ENCODE peak calls at places on chromosomes 2 and 18, in ten cellular contexts. One of them, this sample, is unnamed.
A peak's percentile ranks its signal among the peaks of the same experiment; 100 is the strongest.

GRCh38 chr2:5673148-5673860 is 18.9 kb upstream of the SOX11 start:
- DNase-seq in transverse colon: no peak
- DNase-seq in prostate gland: no peak
- DNase-seq in cardiac fibroblast: no peak
- DNase-seq in lower lobe of right lung: no peak
- DNase-seq in A549: no peak
- DNase-seq in PC-3: no peak
- DNase-seq in astrocyte of the spinal cord: no peak
- DNase-seq in tibial artery: no peak
- DNase-seq in sigmoid colon: no peak
- DNase-seq in this sample: no peak

GRCh38 chr2:120053891-120054290 is 41.0 kb downstream of the EPB41L5 start:
- DNase-seq in tibial artery: no peak
- DNase-seq in cardiac fibroblast: peak; percentile 56
- DNase-seq in lower lobe of right lung: no peak
- DNase-seq in astrocyte of the spinal cord: peak; percentile 13
- DNase-seq in prostate gland: no peak
- DNase-seq in sigmoid colon: no peak
- DNase-seq in A549: no peak
- DNase-seq in transverse colon: no peak
- DNase-seq in PC-3: peak; percentile 35
- DNase-seq in this sample: peak; percentile 82

GRCh38 chr2:2422621-2423020 is 91.5 kb upstream of the MYT1L start:
- DNase-seq in PC-3: no peak
- DNase-seq in prostate gland: no peak
- DNase-seq in astrocyte of the spinal cord: no peak
- DNase-seq in A549: no peak
- DNase-seq in sigmoid colon: no peak
- DNase-seq in lower lobe of right lung: no peak
- DNase-seq in cardiac fibroblast: no peak
- DNase-seq in tibial artery: no peak
- DNase-seq in transverse colon: no peak
- DNase-seq in this sample: no peak

GRCh38 chr2:120486946-120487345 is 141.0 kb downstream of the INHBB start:
- DNase-seq in astrocyte of the spinal cord: peak; percentile 19
- DNase-seq in transverse colon: no peak
- DNase-seq in lower lobe of right lung: peak; percentile 14
- DNase-seq in cardiac fibroblast: no peak
- DNase-seq in tibial artery: no peak
- DNase-seq in sigmoid colon: no peak
- DNase-seq in PC-3: peak; percentile 64
- DNase-seq in A549: no peak
- DNase-seq in prostate gland: no peak
- DNase-seq in this sample: peak; percentile 45

GRCh38 chr2:160388464-160389263 is 104.9 kb downstream of the RBMS1 start:
- DNase-seq in sigmoid colon: peak; percentile 77
- DNase-seq in A549: no peak
- DNase-seq in transverse colon: peak; percentile 32
- DNase-seq in cardiac fibroblast: peak; percentile 60
- DNase-seq in astrocyte of the spinal cord: no peak
- DNase-seq in prostate gland: no peak
- DNase-seq in lower lobe of right lung: peak; percentile 55
- DNase-seq in tibial artery: peak; percentile 67
- DNase-seq in PC-3: no peak
- DNase-seq in this sample: no peak

GRCh38 chr2:42044939-42045338 is 2.9 kb upstream of the PKDCC start:
- DNase-seq in lower lobe of right lung: no peak
- DNase-seq in cardiac fibroblast: no peak
- DNase-seq in astrocyte of the spinal cord: no peak
- DNase-seq in tibial artery: no peak
- DNase-seq in prostate gland: no peak
- DNase-seq in A549: no peak
- DNase-seq in PC-3: no peak
- DNase-seq in transverse colon: no peak
- DNase-seq in sigmoid colon: no peak
- DNase-seq in this sample: no peak

GRCh38 chr2:86584164-86584913 is 21.1 kb upstream of the CHMP3 start:
- DNase-seq in astrocyte of the spinal cord: no peak
- DNase-seq in prostate gland: no peak
- DNase-seq in A549: no peak
- DNase-seq in tibial artery: no peak
- DNase-seq in sigmoid colon: no peak
- DNase-seq in cardiac fibroblast: peak; percentile 75
- DNase-seq in PC-3: peak; percentile 14
- DNase-seq in transverse colon: no peak
- DNase-seq in lower lobe of right lung: no peak
- DNase-seq in this sample: peak; percentile 11

GRCh38 chr18:58013241-58014211 is 30.5 kb upstream of the NEDD4L start:
- DNase-seq in lower lobe of right lung: no peak
- DNase-seq in sigmoid colon: no peak
- DNase-seq in astrocyte of the spinal cord: no peak
- DNase-seq in prostate gland: no peak
- DNase-seq in tibial artery: no peak
- DNase-seq in A549: peak; percentile 62
- DNase-seq in PC-3: peak; percentile 93
- DNase-seq in cardiac fibroblast: peak; percentile 48
- DNase-seq in transverse colon: peak; percentile 23
- DNase-seq in this sample: peak; percentile 92

DNA sequence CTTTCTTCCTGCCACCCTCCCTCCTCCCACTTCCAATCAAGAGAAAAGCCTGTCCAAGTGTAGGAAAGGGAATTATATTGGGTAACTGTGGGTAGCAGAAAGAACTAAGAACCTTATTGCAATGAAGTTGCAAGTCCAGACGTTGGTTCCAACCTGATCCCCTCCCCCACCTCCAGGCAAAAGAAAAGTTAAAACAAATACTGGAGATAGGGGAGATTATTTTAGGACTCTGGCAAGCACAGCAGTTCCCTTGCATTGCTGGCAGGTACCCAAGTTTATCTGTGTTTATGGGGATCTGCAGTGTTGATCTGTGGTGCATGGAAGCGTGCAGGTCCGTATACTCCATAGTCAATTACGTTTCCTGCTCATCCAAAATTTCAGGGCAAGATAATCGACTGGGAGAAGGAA is 114.4 kb downstream of the PRKCE start:
- DNase-seq in prostate gland: peak; percentile 34
- DNase-seq in lower lobe of right lung: no peak
- DNase-seq in A549: no peak
- DNase-seq in sigmoid colon: no peak
- DNase-seq in PC-3: no peak
- DNase-seq in cardiac fibroblast: no peak
- DNase-seq in tibial artery: no peak
- DNase-seq in astrocyte of the spinal cord: no peak
- DNase-seq in transverse colon: peak; percentile 45
- DNase-seq in this sample: no peak
- H3K4me3 ChIP-seq in prostate gland: no peak overlapping the region
- H3K4me3 ChIP-seq in lower lobe of right lung: no peak overlapping the region
- H3K4me3 ChIP-seq in A549: no peak overlapping the region
- H3K4me3 ChIP-seq in sigmoid colon: no peak overlapping the region
- H3K4me3 ChIP-seq in PC-3: no peak overlapping the region
- H3K4me3 ChIP-seq in cardiac fibroblast: no peak overlapping the region
- H3K4me3 ChIP-seq in tibial artery: no peak overlapping the region
- H3K4me3 ChIP-seq in astrocyte of the spinal cord: no peak overlapping the region
- H3K4me3 ChIP-seq in transverse colon: no peak overlapping the region
- H3K4me3 ChIP-seq in this sample: no peak overlapping the region

GRCh38 chr2:102253140-102253752 is 58.1 kb upstream of the IL1RL1 start:
- DNase-seq in PC-3: no peak
- DNase-seq in prostate gland: no peak
- DNase-seq in A549: no peak
- DNase-seq in cardiac fibroblast: peak; percentile 50
- DNase-seq in astrocyte of the spinal cord: no peak
- DNase-seq in sigmoid colon: no peak
- DNase-seq in transverse colon: no peak
- DNase-seq in tibial artery: no peak
- DNase-seq in lower lobe of right lung: no peak
- DNase-seq in this sample: peak; percentile 57

GRCh38 chr2:102251042-102251848 is 60.1 kb upstream of the IL1RL1 start:
- DNase-seq in prostate gland: no peak
- DNase-seq in tibial artery: peak; percentile 35
- DNase-seq in A549: peak; percentile 43
- DNase-seq in astrocyte of the spinal cord: peak; percentile 44
- DNase-seq in PC-3: no peak
- DNase-seq in sigmoid colon: no peak
- DNase-seq in transverse colon: peak; percentile 73
- DNase-seq in lower lobe of right lung: peak; percentile 83
- DNase-seq in cardiac fibroblast: peak; percentile 60
- DNase-seq in this sample: peak; percentile 62

GRCh38 chr2:102256281-102256680 is 55.1 kb upstream of the IL1RL1 start:
- DNase-seq in PC-3: peak; percentile 6
- DNase-seq in cardiac fibroblast: peak; percentile 37
- DNase-seq in sigmoid colon: no peak
- DNase-seq in lower lobe of right lung: no peak
- DNase-seq in astrocyte of the spinal cord: peak; percentile 50
- DNase-seq in transverse colon: no peak
- DNase-seq in tibial artery: no peak
- DNase-seq in A549: no peak
- DNase-seq in prostate gland: no peak
- DNase-seq in this sample: no peak

GRCh38 chr2:102251849-102252203 is 59.5 kb upstream of the IL1RL1 start:
- DNase-seq in astrocyte of the spinal cord: no peak
- DNase-seq in cardiac fibroblast: no peak
- DNase-seq in sigmoid colon: no peak
- DNase-seq in A549: no peak
- DNase-seq in tibial artery: no peak
- DNase-seq in prostate gland: no peak
- DNase-seq in lower lobe of right lung: no peak
- DNase-seq in PC-3: no peak
- DNase-seq in transverse colon: no peak
- DNase-seq in this sample: no peak

GRCh38 chr2:102253753-102254150 is 57.6 kb upstream of the IL1RL1 start:
- DNase-seq in tibial artery: no peak
- DNase-seq in prostate gland: no peak
- DNase-seq in cardiac fibroblast: peak; percentile 59
- DNase-seq in A549: no peak
- DNase-seq in transverse colon: no peak
- DNase-seq in sigmoid colon: no peak
- DNase-seq in PC-3: peak; percentile 55
- DNase-seq in lower lobe of right lung: no peak
- DNase-seq in astrocyte of the spinal cord: peak; percentile 23
- DNase-seq in this sample: no peak
- TF ChIP-seq CTCF in tibial artery: no peak
- TF ChIP-seq CTCF in prostate gland: no peak
- TF ChIP-seq CTCF in cardiac fibroblast: peak; percentile 23
- TF ChIP-seq CTCF in A549: peak; percentile 45
- TF ChIP-seq CTCF in transverse colon: no peak
- TF ChIP-seq CTCF in sigmoid colon: no peak
- TF ChIP-seq CTCF in PC-3: peak; percentile 67
- TF ChIP-seq CTCF in lower lobe of right lung: no peak
- TF ChIP-seq CTCF in astrocyte of the spinal cord: peak; percentile 21
- TF ChIP-seq CTCF in this sample: no peak

GRCh38 chr2:204645018-204645775 is 99.9 kb downstream of the PARD3B start:
- DNase-seq in PC-3: peak; percentile 85
- DNase-seq in astrocyte of the spinal cord: peak; percentile 32
- DNase-seq in prostate gland: no peak
- DNase-seq in tibial artery: no peak
- DNase-seq in lower lobe of right lung: no peak
- DNase-seq in transverse colon: no peak
- DNase-seq in sigmoid colon: no peak
- DNase-seq in cardiac fibroblast: peak; percentile 66
- DNase-seq in A549: peak; percentile 36
- DNase-seq in this sample: peak; percentile 38

GRCh38 chr2:204638795-204639194 is 93.5 kb downstream of the PARD3B start:
- DNase-seq in astrocyte of the spinal cord: no peak
- DNase-seq in cardiac fibroblast: no peak
- DNase-seq in transverse colon: no peak
- DNase-seq in prostate gland: no peak
- DNase-seq in tibial artery: no peak
- DNase-seq in lower lobe of right lung: no peak
- DNase-seq in A549: no peak
- DNase-seq in sigmoid colon: no peak
- DNase-seq in PC-3: no peak
- DNase-seq in this sample: no peak

GRCh38 chr2:204643326-204643725 is 98.1 kb downstream of the PARD3B start:
- DNase-seq in sigmoid colon: no peak
- DNase-seq in tibial artery: no peak
- DNase-seq in transverse colon: no peak
- DNase-seq in prostate gland: no peak
- DNase-seq in astrocyte of the spinal cord: no peak
- DNase-seq in PC-3: peak; percentile 67
- DNase-seq in lower lobe of right lung: no peak
- DNase-seq in cardiac fibroblast: no peak
- DNase-seq in A549: no peak
- DNase-seq in this sample: peak; percentile 10
- H3K4me3 ChIP-seq in sigmoid colon: no peak overlapping the region
- H3K4me3 ChIP-seq in tibial artery: no peak overlapping the region
- H3K4me3 ChIP-seq in transverse colon: no peak overlapping the region
- H3K4me3 ChIP-seq in prostate gland: no peak overlapping the region
- H3K4me3 ChIP-seq in astrocyte of the spinal cord: no peak overlapping the region
- H3K4me3 ChIP-seq in PC-3: no peak overlapping the region
- H3K4me3 ChIP-seq in lower lobe of right lung: no peak overlapping the region
- H3K4me3 ChIP-seq in cardiac fibroblast: no peak overlapping the region
- H3K4me3 ChIP-seq in A549: no peak overlapping the region
- H3K4me3 ChIP-seq in this sample: no peak overlapping the region

GRCh38 chr2:212530991-212531390 is 7.6 kb downstream of the ERBB4 start:
- DNase-seq in tibial artery: no peak
- DNase-seq in astrocyte of the spinal cord: no peak
- DNase-seq in PC-3: no peak
- DNase-seq in prostate gland: no peak
- DNase-seq in lower lobe of right lung: no peak
- DNase-seq in sigmoid colon: no peak
- DNase-seq in cardiac fibroblast: no peak
- DNase-seq in A549: no peak
- DNase-seq in transverse colon: no peak
- DNase-seq in this sample: no peak

GRCh38 chr2:212530373-212530772 is 8.2 kb downstream of the ERBB4 start:
- DNase-seq in A549: no peak
- DNase-seq in prostate gland: no peak
- DNase-seq in transverse colon: no peak
- DNase-seq in astrocyte of the spinal cord: no peak
- DNase-seq in PC-3: no peak
- DNase-seq in tibial artery: no peak
- DNase-seq in sigmoid colon: no peak
- DNase-seq in cardiac fibroblast: no peak
- DNase-seq in lower lobe of right lung: no peak
- DNase-seq in this sample: no peak

GRCh38 chr2:212532087-212532486 is 6.5 kb downstream of the ERBB4 start:
- DNase-seq in PC-3: no peak
- DNase-seq in tibial artery: no peak
- DNase-seq in cardiac fibroblast: no peak
- DNase-seq in A549: no peak
- DNase-seq in prostate gland: no peak
- DNase-seq in lower lobe of right lung: no peak
- DNase-seq in transverse colon: no peak
- DNase-seq in sigmoid colon: no peak
- DNase-seq in astrocyte of the spinal cord: no peak
- DNase-seq in this sample: no peak

GRCh38 chr2:212531499-212531898 is 7.1 kb downstream of the ERBB4 start:
- DNase-seq in sigmoid colon: no peak
- DNase-seq in prostate gland: no peak
- DNase-seq in PC-3: no peak
- DNase-seq in tibial artery: no peak
- DNase-seq in transverse colon: no peak
- DNase-seq in A549: no peak
- DNase-seq in cardiac fibroblast: no peak
- DNase-seq in lower lobe of right lung: no peak
- DNase-seq in astrocyte of the spinal cord: no peak
- DNase-seq in this sample: no peak

DNA sequence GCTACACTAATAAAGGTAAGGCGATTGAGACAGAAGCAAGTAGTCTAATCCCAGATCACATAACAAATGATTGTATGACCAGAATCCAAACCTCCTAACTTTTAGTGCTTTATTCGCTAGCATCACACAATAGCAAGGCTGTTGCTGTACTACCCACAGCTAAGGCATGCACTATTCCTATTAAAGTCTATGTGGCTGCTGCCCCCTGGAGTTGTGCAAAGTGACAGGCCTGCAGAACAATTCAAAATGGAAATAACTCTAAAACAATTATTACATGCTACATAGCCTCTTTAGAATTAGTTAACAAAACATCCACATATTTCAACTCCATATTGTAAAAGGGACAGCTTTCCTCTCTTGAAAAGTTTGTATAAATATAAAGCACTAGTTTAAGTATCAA is 6.0 kb downstream of the ERBB4 start:
- DNase-seq in A549: no peak
- DNase-seq in lower lobe of right lung: no peak
- DNase-seq in prostate gland: no peak
- DNase-seq in tibial artery: no peak
- DNase-seq in PC-3: no peak
- DNase-seq in transverse colon: no peak
- DNase-seq in cardiac fibroblast: no peak
- DNase-seq in astrocyte of the spinal cord: no peak
- DNase-seq in sigmoid colon: no peak
- DNase-seq in this sample: no peak
- TF ChIP-seq CTCF in A549: no peak
- TF ChIP-seq CTCF in lower lobe of right lung: no peak
- TF ChIP-seq CTCF in prostate gland: no peak
- TF ChIP-seq CTCF in tibial artery: no peak
- TF ChIP-seq CTCF in PC-3: no peak
- TF ChIP-seq CTCF in transverse colon: no peak
- TF ChIP-seq CTCF in cardiac fibroblast: no peak
- TF ChIP-seq CTCF in astrocyte of the spinal cord: no peak
- TF ChIP-seq CTCF in sigmoid colon: no peak
- TF ChIP-seq CTCF in this sample: no peak